ENCODE peak calls at places on chromosome 4, in six cellular contexts. M, H, F, V, A and I are unnamed samples.

GRCh38 chr4:182189107-182189878 is 53.9 kb upstream of the TENM3 start:
- DNase-seq in M (peak; percentile 64), H (peak; percentile 81), F (no peak), V (no peak), A (peak; percentile 99), I (no peak)

GRCh38 chr4:172270421-172270820 is 457.2 kb downstream of the GALNTL6 start:
- DNase-seq in M (no peak), H (no peak), F (no peak), V (no peak), A (no peak), I (no peak)

GRCh38 chr4:108991929-108992328 is 229.1 kb upstream of the ETNPPL start:
- DNase-seq in M (peak; percentile 78), H (peak; percentile 28), F (no peak), V (no peak), A (peak; percentile 88), I (no peak)

GRCh38 chr4:103306870-103307345 is 108.8 kb upstream of the CENPE start:
- DNase-seq in M (peak; percentile 8), H (no peak), F (no peak), V (no peak), A (no peak), I (peak; percentile 92)

GRCh38 chr4:149166886-149167285 is 648.8 kb downstream of the IQCM start:
- DNase-seq in M (no peak), H (no peak), F (no peak), V (no peak), A (no peak), I (no peak)

GRCh38 chr4:77047037-77047436 is 28.8 kb downstream of the CCNI start:
- DNase-seq in M (no peak), H (no peak), F (no peak), V (no peak), A (no peak), I (no peak)

GRCh38 chr4:3335982-3336381 is 43.2 kb downstream of the RGS12 start:
- DNase-seq in M (no peak), H (no peak), F (no peak), V (no peak), A (no peak), I (no peak)

GRCh38 chr4:151409470-151410313 is 716 bp downstream of the FHIP1A start:
- DNase-seq in M (no peak), H (no peak), F (no peak), V (peak; percentile 9), A (peak; percentile 68), I (no peak)

GRCh38 chr4:63901311-63901710 is 507.9 kb downstream of the TECRL start:
- DNase-seq in M (no peak), H (no peak), F (no peak), V (no peak), A (no peak), I (no peak)

GRCh38 chr4:52822583-52823477 is 39.3 kb upstream of the RASL11B start:
- DNase-seq in M (no peak), H (peak; percentile 53), F (no peak), V (peak; percentile 4), A (peak; percentile 98), I (no peak)

GRCh38 chr4:47763279-47763678 is 74.6 kb downstream of the CORIN start:
- DNase-seq in M (no peak), H (no peak), F (no peak), V (no peak), A (no peak), I (no peak)

GRCh38 chr4:123661080-123661737 is 264.6 kb downstream of the SPRY1 start:
- DNase-seq in M (peak; percentile 37), H (no peak), F (no peak), V (no peak), A (peak; percentile 37), I (peak; percentile 29)

GRCh38 chr4:1533501-1534064 is 127.3 kb upstream of the NKX1-1 start:
- DNase-seq in M (no peak), H (no peak), F (no peak), V (no peak), A (no peak), I (no peak)

GRCh38 chr4:40662962-40663604 is 33.4 kb upstream of the RBM47 start:
- DNase-seq in M (peak; percentile 51), H (peak; percentile 23), F (no peak), V (peak; percentile 57), A (peak; percentile 86), I (no peak)

GRCh38 chr4:137711502-137711901 is 179.2 kb upstream of the PCDH18 start:
- DNase-seq in M (no peak), H (no peak), F (no peak), V (no peak), A (no peak), I (no peak)

GRCh38 chr4:101288365-101289145 is 58.8 kb downstream of the PPP3CA start:
- DNase-seq in M (no peak), H (no peak), F (no peak), V (no peak), A (no peak), I (peak; percentile 71)

GRCh38 chr4:124206779-124207605 is 505.5 kb downstream of the ANKRD50 start:
- DNase-seq in M (peak; percentile 27), H (peak; percentile 9), F (no peak), V (no peak), A (peak; percentile 82), I (no peak)

GRCh38 chr4:22348410-22348809 is 167.5 kb downstream of the ADGRA3 start:
- DNase-seq in M (peak; percentile 44), H (no peak), F (no peak), V (no peak), A (no peak), I (no peak)

GRCh38 chr4:150126201-150126879 is 48.1 kb downstream of the DCLK2 start:
- DNase-seq in M (peak; percentile 62), H (no peak), F (no peak), V (no peak), A (peak; percentile 70), I (peak; percentile 61)

GRCh38 chr4:38987491-38987890 is 44.7 kb downstream of the TMEM156 start:
- DNase-seq in M (no peak), H (no peak), F (no peak), V (no peak), A (no peak), I (no peak)

GRCh38 chr4:36082817-36083216 is 161.5 kb downstream of the ARAP2 start:
- DNase-seq in M (no peak), H (no peak), F (no peak), V (no peak), A (no peak), I (no peak)

GRCh38 chr4:106162278-106162677 is 153.7 kb downstream of the TBCK start:
- DNase-seq in M (no peak), H (no peak), F (no peak), V (no peak), A (peak; percentile 13), I (no peak)

GRCh38 chr4:157521916-157522315 is 301.4 kb downstream of the GRIA2 start:
- DNase-seq in M (no peak), H (no peak), F (no peak), V (no peak), A (no peak), I (no peak)